ENCODE peak calls at places on chromosome 20, in six cellular contexts. W, F, J, G, C and X are unnamed samples. For H3K4me1 and H3K9me3, the result is how much of the 10 kb centered on the place peaks cover.

GRCh38 chr20:33399924-33400323 is 1.4 kb downstream of the CDK5RAP1 start:
- DNase-seq in W (no peak), F (no peak), J (peak), G (no peak), C (no peak), X (no peak)

GRCh38 chr20:61159940-61160688 is 91.9 kb upstream of the CDH4 start:
- DNase-seq in W (no peak), F (no peak), J (no peak), G (no peak), C (no peak), X (no peak)

GRCh38 chr20:58697201-58697866 is 4.7 kb downstream of the NPEPL1 start:
- DNase-seq in W (peak), F (peak), J (no peak), G (no peak), C (peak), X (no peak)

GRCh38 chr20:46122071-46122470 is 4.0 kb downstream of the CD40 start:
- DNase-seq in W (no peak), F (no peak), J (peak), G (no peak), C (no peak), X (no peak)

GRCh38 chr20:25280574-25281535 is 33.0 kb downstream of the PYGB start:
- DNase-seq in W (peak), F (peak), J (no peak), G (peak), C (peak), X (no peak)

GRCh38 chr20:10715035-10715434 is 41.2 kb upstream of the JAG1 start:
- DNase-seq in W (no peak), F (no peak), J (peak), G (no peak), C (no peak), X (no peak)

GRCh38 chr20:10648651-10649050 is 25.1 kb downstream of the JAG1 start:
- DNase-seq in W (no peak), F (peak), J (no peak), G (peak), C (no peak), X (no peak)

GRCh38 chr20:10469599-10469998 is 34.5 kb downstream of the SLX4IP start:
- DNase-seq in W (peak), F (peak), J (peak), G (no peak), C (peak), X (no peak)

GRCh38 chr20:6613280-6613861 is 154.1 kb upstream of the BMP2 start:
- DNase-seq in W (no peak), F (no peak), J (no peak), G (no peak), C (no peak), X (no peak)

GRCh38 chr20:41032243-41032642 is 3.6 kb downstream of the TOP1 start:
- DNase-seq in W (no peak), F (no peak), J (no peak), G (no peak), C (no peak), X (no peak)

GRCh38 chr20:58636983-58637421 is 14.1 kb upstream of the STX16 start:
- DNase-seq in W (no peak), F (no peak), J (no peak), G (no peak), C (no peak), X (no peak)

GRCh38 chr20:40966103-40966502 is 62.5 kb upstream of the TOP1 start:
- DNase-seq in W (no peak), F (no peak), J (peak), G (no peak), C (no peak), X (no peak)

GRCh38 chr20:51136326-51136725 is 113.4 kb upstream of the KCNG1 start:
- DNase-seq in W (no peak), F (peak), J (no peak), G (no peak), C (no peak), X (no peak)

GRCh38 chr20:53276143-53276542 is 304.0 kb downstream of the TSHZ2 start:
- DNase-seq in W (peak), F (no peak), J (no peak), G (no peak), C (peak), X (no peak)

GRCh38 chr20:35854697-35855434 is 83.1 kb downstream of the PHF20 start:
- DNase-seq in W (no peak), F (no peak), J (no peak), G (no peak), C (no peak), X (no peak)

GRCh38 chr20:7161690-7162089 is 394.2 kb downstream of the BMP2 start:
- DNase-seq in W (no peak), F (peak), J (peak), G (no peak), C (peak), X (no peak)

GRCh38 chr20:34262488-34263288 is 21.5 kb downstream of the ASIP start:
- DNase-seq in W (no peak), F (peak), J (peak), G (peak), C (peak), X (no peak)

GRCh38 chr20:54194724-54195438 is 13.0 kb upstream of the PFDN4 start:
- DNase-seq in W (no peak), F (no peak), J (peak), G (no peak), C (no peak), X (no peak)

GRCh38 chr20:10286356-10286755 is 67.7 kb downstream of the SNAP25 start:
- DNase-seq in W (no peak), F (no peak), J (no peak), G (no peak), C (no peak), X (no peak)

DNA sequence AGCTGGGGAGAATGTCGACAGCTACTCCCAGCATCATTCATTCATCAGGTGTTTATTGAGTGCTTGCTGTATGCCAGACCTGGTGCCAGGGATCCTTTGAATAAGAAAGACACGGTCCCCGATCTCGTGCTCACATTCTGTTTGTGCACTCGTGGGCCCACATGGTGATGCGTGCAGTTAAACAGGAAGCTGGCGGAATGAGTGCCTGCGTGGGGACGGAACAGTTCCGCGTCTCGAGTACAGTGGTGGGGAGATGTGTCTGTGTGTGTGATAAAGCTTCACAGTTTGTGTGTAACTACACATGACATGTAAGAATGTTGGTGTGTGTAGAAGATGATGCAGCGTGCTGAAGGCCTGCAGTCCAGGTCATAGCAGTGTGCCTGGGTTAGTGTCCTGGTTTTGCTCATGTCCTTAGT is 6.5 kb downstream of the RBM38 start:
- DNase-seq in W (no peak), F (peak), J (no peak), G (peak), C (peak), X (peak)
- H3K4me1 ChIP-seq in W (under half), F (under half), J (under half), G (under half), C (under half), X (half or more)

GRCh38 chr20:49629606-49630005 is 61.7 kb upstream of the PTGIS start:
- DNase-seq in W (no peak), F (no peak), J (no peak), G (no peak), C (no peak), X (no peak)
- H3K4me3 ChIP-seq in W (no peak), F (no peak), J (no peak), G (no peak), C (no peak), X (no peak)

DNA sequence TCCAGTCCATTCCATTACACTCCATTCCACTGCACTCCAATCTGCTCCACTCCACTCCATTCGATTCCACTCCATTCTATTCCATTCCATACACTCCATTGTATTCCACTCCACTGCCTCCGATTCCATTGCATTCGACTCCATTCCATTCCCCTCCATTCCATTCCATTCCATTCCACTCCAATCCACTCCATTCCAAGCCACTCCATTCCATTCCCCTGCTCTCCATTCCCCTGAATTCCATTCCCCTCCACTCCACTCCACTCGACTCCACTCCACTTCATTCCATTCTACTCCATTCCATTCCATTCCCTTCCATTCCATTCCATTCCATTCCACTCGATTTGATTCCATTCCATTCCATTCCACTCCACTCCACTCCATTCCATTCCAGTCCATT is 25.7 kb upstream of the DEFB125 start:
- DNase-seq in W (no peak), F (no peak), J (no peak), G (no peak), C (no peak), X (no peak)
- H3K9me3 ChIP-seq in W (under half), F (under half), J (half or more), G (under half), C (under half), X (under half)

DNA sequence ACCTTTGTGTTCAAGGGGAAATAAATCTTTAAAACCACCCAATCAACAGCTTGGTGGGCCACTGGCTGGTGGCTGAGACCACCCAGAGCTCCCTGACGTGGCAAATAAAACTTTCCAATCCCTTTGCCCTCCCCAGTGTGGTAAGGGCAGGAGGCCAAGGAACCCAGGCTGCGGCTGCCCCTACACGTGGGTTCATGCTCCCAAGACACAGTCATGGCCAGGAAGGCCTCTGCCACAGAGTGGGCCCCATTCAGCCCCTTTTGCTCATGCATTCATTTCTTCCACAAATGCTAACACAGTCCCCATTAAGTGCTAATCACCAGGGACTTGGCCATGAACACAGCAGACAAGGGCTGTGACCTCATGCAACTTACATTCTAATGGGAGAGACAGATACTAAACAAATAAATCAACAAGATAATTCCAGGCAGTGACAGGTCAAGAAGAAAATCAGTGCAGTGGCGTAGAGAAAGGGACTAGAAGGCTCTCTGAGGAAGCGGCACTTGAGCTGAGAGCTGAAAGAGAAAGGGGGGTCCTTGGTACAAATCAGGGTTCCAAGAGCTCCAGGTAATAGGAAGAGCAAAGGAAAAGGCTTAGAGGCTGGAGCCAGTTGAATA is 13.8 kb downstream of the PREX1 start:
- DNase-seq in W (no peak), F (no peak), J (no peak), G (no peak), C (no peak), X (no peak)
- H3K4me1 ChIP-seq in W (under half), F (under half), J (under half), G (under half), C (under half), X (under half)

GRCh38 chr20:20744170-20744725 is 31.8 kb upstream of the RALGAPA2 start:
- DNase-seq in W (no peak), F (no peak), J (peak), G (no peak), C (no peak), X (peak)
- H3K4me3 ChIP-seq in W (no peak), F (no peak), J (peak), G (no peak), C (no peak), X (no peak)

GRCh38 chr20:31472395-31473330 is 2.3 kb downstream of the DEFB124 start:
- DNase-seq in W (no peak), F (no peak), J (no peak), G (no peak), C (peak), X (no peak)
- H3K9me3 ChIP-seq in W (under half), F (under half), J (under half), G (under half), C (under half), X (under half)

GRCh38 chr20:47316776-47317126 is 39.7 kb downstream of the ZMYND8 start:
- DNase-seq in W (no peak), F (no peak), J (no peak), G (no peak), C (no peak), X (no peak)

GRCh38 chr20:47317127-47317895 is 39.2 kb downstream of the ZMYND8 start:
- DNase-seq in W (peak), F (peak), J (peak), G (peak), C (peak), X (peak)

GRCh38 chr20:47319517-47320252 is 36.8 kb downstream of the ZMYND8 start:
- DNase-seq in W (peak), F (peak), J (no peak), G (peak), C (peak), X (peak)

GRCh38 chr20:47318596-47319516 is 37.6 kb downstream of the ZMYND8 start:
- DNase-seq in W (peak), F (peak), J (peak), G (peak), C (peak), X (peak)

DNA sequence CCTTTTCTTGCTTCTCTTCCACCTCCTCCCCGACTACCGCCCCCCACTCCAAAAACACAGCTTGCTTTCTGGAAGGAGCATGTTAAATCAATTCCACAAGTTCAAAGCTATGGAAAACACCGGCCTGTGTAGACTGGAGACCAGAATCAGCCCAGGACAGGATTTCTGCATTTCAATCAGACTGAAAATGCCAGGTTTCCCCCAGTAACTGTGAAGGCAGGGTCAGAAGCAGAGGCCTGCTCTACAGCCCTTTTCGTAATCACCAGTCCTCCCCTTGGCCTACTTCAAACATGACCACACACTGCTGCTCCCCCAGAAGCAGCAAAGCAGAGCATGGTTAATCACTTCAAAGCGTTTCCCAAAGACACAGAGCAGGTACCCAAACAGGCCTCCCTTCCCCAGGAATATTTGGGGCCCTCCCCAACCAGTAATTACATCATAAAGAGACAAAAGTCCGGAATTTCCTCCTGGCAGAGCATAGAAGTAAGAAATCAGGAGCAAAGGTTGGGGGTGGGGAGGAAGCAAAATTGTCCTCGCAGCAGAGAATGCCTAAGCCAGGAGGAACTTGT is 38.4 kb downstream of the ZMYND8 start:
- DNase-seq in W (no peak), F (peak), J (peak), G (peak), C (no peak), X (no peak)
- H3K4me1 ChIP-seq in W (half or more), F (half or more), J (half or more), G (under half), C (under half), X (half or more)

DNA sequence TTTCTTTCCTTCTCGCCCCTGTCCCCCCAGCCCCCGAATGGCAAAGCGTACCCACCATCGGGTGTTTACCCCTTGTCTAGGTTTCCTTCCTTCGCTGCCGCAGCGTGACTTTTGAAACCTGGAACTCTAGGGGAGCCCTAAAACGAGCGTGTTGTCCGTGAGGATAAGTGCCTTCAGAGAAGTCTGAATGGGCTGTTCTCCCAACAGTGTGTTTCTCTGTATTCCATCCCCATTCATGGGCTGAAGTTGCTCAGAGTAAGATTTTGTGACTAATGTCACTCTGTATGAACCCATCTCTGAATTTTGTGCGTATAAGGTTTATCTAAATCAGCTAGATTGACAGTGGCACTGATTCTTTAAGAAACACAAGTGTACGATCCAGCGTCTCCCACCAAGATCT is 949 bp downstream of the MACROD2 start:
- DNase-seq in W (no peak), F (no peak), J (no peak), G (no peak), C (no peak), X (no peak)
- H3K4me3 ChIP-seq in W (peak), F (peak), J (peak), G (peak), C (peak), X (peak)